ENCODE peak calls at places on chromosomes 5 and 9, in five cellular contexts. One of them, this sample, is unnamed.

GRCh38 chr5:156396063-156396829 is 69.3 kb downstream of the SGCD start:
- DNase-seq in HCT116: no peak
- DNase-seq in IMR-90: peak; percentile 27
- DNase-seq in transverse colon: no peak
- DNase-seq in A549: no peak
- DNase-seq in this sample: no peak

GRCh38 chr5:80064124-80064523 is 29.0 kb downstream of the THBS4 start:
- DNase-seq in IMR-90: no peak
- DNase-seq in HCT116: no peak
- DNase-seq in transverse colon: no peak
- DNase-seq in A549: no peak
- DNase-seq in this sample: no peak

GRCh38 chr9:70832487-70832886 is 288.9 kb downstream of the TRPM3 start:
- DNase-seq in HCT116: no peak
- DNase-seq in A549: no peak
- DNase-seq in IMR-90: no peak
- DNase-seq in transverse colon: no peak
- DNase-seq in this sample: no peak

GRCh38 chr9:124500796-124501611 is 6.2 kb downstream of the NR5A1 start:
- DNase-seq in IMR-90: no peak
- DNase-seq in transverse colon: no peak
- DNase-seq in A549: no peak
- DNase-seq in HCT116: no peak
- DNase-seq in this sample: no peak

GRCh38 chr9:97366889-97367288 is 45.0 kb upstream of the TDRD7 start:
- DNase-seq in transverse colon: no peak
- DNase-seq in A549: no peak
- DNase-seq in HCT116: no peak
- DNase-seq in IMR-90: no peak
- DNase-seq in this sample: no peak

GRCh38 chr5:173412566-173412965 is 84.4 kb upstream of the STC2 start:
- DNase-seq in A549: no peak
- DNase-seq in HCT116: no peak
- DNase-seq in transverse colon: no peak
- DNase-seq in IMR-90: peak; percentile 66
- DNase-seq in this sample: no peak

GRCh38 chr9:89218040-89218928 is 39.7 kb upstream of the SHC3 start:
- DNase-seq in HCT116: no peak
- DNase-seq in IMR-90: no peak
- DNase-seq in A549: no peak
- DNase-seq in transverse colon: no peak
- DNase-seq in this sample: no peak

GRCh38 chr5:35094966-35095365 is 47.2 kb upstream of the AGXT2 start:
- DNase-seq in IMR-90: no peak
- DNase-seq in A549: no peak
- DNase-seq in transverse colon: no peak
- DNase-seq in HCT116: no peak
- DNase-seq in this sample: no peak

GRCh38 chr9:111712369-111712768 is 51.0 kb downstream of the GNG10 start:
- DNase-seq in IMR-90: no peak
- DNase-seq in A549: no peak
- DNase-seq in HCT116: no peak
- DNase-seq in transverse colon: no peak
- DNase-seq in this sample: no peak

GRCh38 chr5:58330781-58331180 is 129.1 kb downstream of the PLK2 start:
- DNase-seq in A549: no peak
- DNase-seq in HCT116: no peak
- DNase-seq in IMR-90: no peak
- DNase-seq in transverse colon: no peak
- DNase-seq in this sample: no peak

GRCh38 chr5:14428302-14429081 is 153.1 kb upstream of the OTULINL start:
- DNase-seq in IMR-90: peak; percentile 70
- DNase-seq in HCT116: no peak
- DNase-seq in transverse colon: no peak
- DNase-seq in A549: no peak
- DNase-seq in this sample: no peak

GRCh38 chr5:34511481-34511880 is 144.6 kb upstream of the RAI14 start:
- DNase-seq in transverse colon: no peak
- DNase-seq in HCT116: no peak
- DNase-seq in IMR-90: no peak
- DNase-seq in A549: no peak
- DNase-seq in this sample: no peak

GRCh38 chr5:67012241-67012640 is 184.4 kb downstream of the CD180 start:
- DNase-seq in A549: no peak
- DNase-seq in HCT116: no peak
- DNase-seq in transverse colon: no peak
- DNase-seq in IMR-90: peak; percentile 58
- DNase-seq in this sample: no peak

GRCh38 chr5:67013719-67014118 is 182.9 kb downstream of the CD180 start:
- DNase-seq in transverse colon: no peak
- DNase-seq in A549: no peak
- DNase-seq in IMR-90: no peak
- DNase-seq in HCT116: no peak
- DNase-seq in this sample: no peak

GRCh38 chr5:67015577-67016290 is 180.9 kb downstream of the CD180 start:
- DNase-seq in transverse colon: no peak
- DNase-seq in HCT116: no peak
- DNase-seq in A549: no peak
- DNase-seq in IMR-90: peak; percentile 86
- DNase-seq in this sample: no peak

GRCh38 chr5:67014191-67014590 is 182.4 kb downstream of the CD180 start:
- DNase-seq in A549: no peak
- DNase-seq in HCT116: no peak
- DNase-seq in transverse colon: no peak
- DNase-seq in IMR-90: no peak
- DNase-seq in this sample: no peak

GRCh38 chr5:67014957-67015400 is 181.6 kb downstream of the CD180 start:
- DNase-seq in IMR-90: no peak
- DNase-seq in A549: no peak
- DNase-seq in HCT116: no peak
- DNase-seq in transverse colon: no peak
- DNase-seq in this sample: no peak
- TF ChIP-seq POLR2A in IMR-90: no peak
- TF ChIP-seq POLR2A in A549: no peak
- TF ChIP-seq POLR2A in HCT116: no peak
- TF ChIP-seq POLR2A in transverse colon: no peak
- TF ChIP-seq POLR2A in this sample: no peak

GRCh38 chr5:116759860-116760644 is 185.4 kb upstream of the SEMA6A start:
- DNase-seq in HCT116: no peak
- DNase-seq in A549: no peak
- DNase-seq in IMR-90: no peak
- DNase-seq in transverse colon: peak; percentile 16
- DNase-seq in this sample: no peak
- TF ChIP-seq POLR2A in HCT116: no peak
- TF ChIP-seq POLR2A in A549: no peak
- TF ChIP-seq POLR2A in IMR-90: no peak
- TF ChIP-seq POLR2A in transverse colon: no peak
- TF ChIP-seq POLR2A in this sample: no peak

GRCh38 chr9:2838984-2839367 is 4.9 kb downstream of the PUM3 start:
- DNase-seq in A549: no peak
- DNase-seq in HCT116: no peak
- DNase-seq in transverse colon: no peak
- DNase-seq in IMR-90: no peak
- DNase-seq in this sample: no peak
- TF ChIP-seq POLR2A in A549: no peak
- TF ChIP-seq POLR2A in HCT116: no peak
- TF ChIP-seq POLR2A in transverse colon: no peak
- TF ChIP-seq POLR2A in IMR-90: no peak
- TF ChIP-seq POLR2A in this sample: no peak

DNA sequence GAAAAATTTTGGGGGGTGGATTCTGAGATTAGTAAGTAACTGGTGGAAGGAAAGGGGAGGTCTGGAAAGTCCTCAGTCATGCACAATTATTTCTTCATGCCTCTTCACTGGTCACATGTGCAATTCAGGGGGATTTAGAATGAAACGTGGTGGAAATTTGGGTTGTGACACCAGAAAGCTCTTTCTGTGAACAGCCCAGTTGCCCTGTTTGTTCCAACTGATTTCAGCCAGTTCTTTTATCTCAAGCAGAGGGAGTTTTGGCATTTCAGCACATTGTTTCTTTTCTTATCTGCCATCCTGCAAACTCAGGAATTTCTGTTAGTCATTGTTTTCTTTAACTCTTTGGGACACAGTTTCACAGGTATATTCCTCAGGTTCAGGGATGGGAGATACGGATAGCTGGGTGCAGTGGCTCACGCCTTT is 5.1 kb upstream of the B4GALT1 start:
- DNase-seq in IMR-90: no peak
- DNase-seq in HCT116: no peak
- DNase-seq in transverse colon: no peak
- DNase-seq in A549: no peak
- DNase-seq in this sample: no peak
- TF ChIP-seq POLR2A in IMR-90: no peak
- TF ChIP-seq POLR2A in HCT116: no peak
- TF ChIP-seq POLR2A in transverse colon: no peak
- TF ChIP-seq POLR2A in A549: no peak
- TF ChIP-seq POLR2A in this sample: no peak